ENCODE peak calls at places on chromosomes 16 and 17, in five cellular contexts. X, B, L, G and W are unnamed samples.

GRCh38 chr16:85661131-85662035 is 27.4 kb downstream of the GINS2 start:
- DNase-seq in G (peak; percentile 71), B (no peak), L (peak; percentile 21), X (no peak), W (no peak)

GRCh38 chr17:2075336-2076056 is 20.6 kb downstream of the HIC1 start:
- DNase-seq in G (peak; percentile 79), L (no peak), X (peak; percentile 37), B (no peak), W (no peak)

GRCh38 chr17:66309793-66310192 is 7.4 kb downstream of the PRKCA start:
- DNase-seq in X (no peak), G (no peak), L (no peak), B (no peak), W (no peak)

GRCh38 chr17:19904924-19905323 is 37.2 kb upstream of the ULK2 start:
- DNase-seq in G (peak; percentile 78), L (peak; percentile 74), B (no peak), X (no peak), W (no peak)

GRCh38 chr16:28187595-28188004 is 24.2 kb downstream of the XPO6 start:
- DNase-seq in G (no peak), X (no peak), L (no peak), B (no peak), W (no peak)

GRCh38 chr17:2070241-2071023 is 15.5 kb downstream of the HIC1 start:
- DNase-seq in L (peak; percentile 84), B (no peak), X (no peak), G (no peak), W (no peak)

GRCh38 chr17:49835472-49835871 is 12.4 kb downstream of the TAC4 start:
- DNase-seq in G (no peak), L (no peak), B (no peak), X (no peak), W (no peak)

GRCh38 chr17:80111702-80112470 is 10.5 kb downstream of the GAA start:
- DNase-seq in G (no peak), B (no peak), L (no peak), X (no peak), W (no peak)

GRCh38 chr17:76561332-76561731 is 21.5 kb downstream of the PRCD start:
- DNase-seq in X (no peak), L (no peak), G (no peak), B (no peak), W (no peak)

GRCh38 chr17:35286120-35286781 is 43.4 kb downstream of the SLFN5 start:
- DNase-seq in L (no peak), X (no peak), G (no peak), B (no peak), W (no peak)

GRCh38 chr17:62093188-62094155 is 28.4 kb upstream of the MED13 start:
- DNase-seq in B (no peak), X (peak; percentile 88), G (no peak), L (no peak), W (peak; percentile 18)

GRCh38 chr17:30476726-30477082 is 504 bp upstream of the GOSR1 start:
- DNase-seq in L (no peak), X (peak; percentile 2), B (no peak), G (no peak), W (no peak)

GRCh38 chr16:66548068-66548467 is 1.9 kb downstream of the TK2 start:
- DNase-seq in X (no peak), G (no peak), B (no peak), L (no peak), W (no peak)

GRCh38 chr16:26454102-26454501 is 612.6 kb upstream of the C16orf82 start:
- DNase-seq in L (no peak), G (no peak), X (no peak), B (no peak), W (no peak)

GRCh38 chr16:80006175-80006895 is 405.8 kb upstream of the MAF start:
- DNase-seq in B (no peak), G (no peak), X (peak; percentile 84), L (no peak), W (no peak)

GRCh38 chr16:25978227-25978626 is 286.5 kb downstream of the HS3ST4 start:
- DNase-seq in B (no peak), G (no peak), X (no peak), L (no peak), W (no peak)

GRCh38 chr17:67559381-67559966 is 158.3 kb upstream of the NOL11 start:
- DNase-seq in X (no peak), L (no peak), G (no peak), B (no peak), W (no peak)

GRCh38 chr16:77289331-77289809 is 90.2 kb downstream of the SYCE1L start:
- DNase-seq in L (no peak), G (no peak), B (no peak), X (peak; percentile 70), W (no peak)

GRCh38 chr17:64718058-64718457 is 56.0 kb upstream of the SMURF2 start:
- DNase-seq in X (no peak), G (no peak), L (no peak), B (no peak), W (no peak)

GRCh38 chr17:50584749-50585148 is 24.2 kb downstream of the CACNA1G start:
- DNase-seq in L (no peak), X (no peak), B (no peak), G (no peak), W (no peak)

GRCh38 chr17:2634361-2634960 is 41.0 kb downstream of the PAFAH1B1 start:
- DNase-seq in L (no peak), G (no peak), B (no peak), X (peak; percentile 25), W (no peak)

GRCh38 chr17:8151641-8152111 is 528 bp downstream of the PER1 start:
- DNase-seq in X (no peak), L (peak; percentile 76), B (no peak), G (peak; percentile 92), W (no peak)

GRCh38 chr17:39174907-39175694 is 9.1 kb upstream of the ARL5C start:
- DNase-seq in G (peak; percentile 92), X (peak; percentile 41), L (peak; percentile 60), B (peak; percentile 69), W (no peak)

GRCh38 chr16:75011634-75012307 is 12.9 kb downstream of the ZNRF1 start:
- DNase-seq in X (peak; percentile 88), L (no peak), G (no peak), B (no peak), W (peak; percentile 49)

GRCh38 chr16:23359092-23359760 is 57.1 kb downstream of the SCNN1B start:
- DNase-seq in L (no peak), G (peak; percentile 27), X (no peak), B (no peak), W (no peak)

GRCh38 chr16:24135624-24136296 is 120.4 kb upstream of the CACNG3 start:
- DNase-seq in L (no peak), B (no peak), G (no peak), X (no peak), W (no peak)

DNA sequence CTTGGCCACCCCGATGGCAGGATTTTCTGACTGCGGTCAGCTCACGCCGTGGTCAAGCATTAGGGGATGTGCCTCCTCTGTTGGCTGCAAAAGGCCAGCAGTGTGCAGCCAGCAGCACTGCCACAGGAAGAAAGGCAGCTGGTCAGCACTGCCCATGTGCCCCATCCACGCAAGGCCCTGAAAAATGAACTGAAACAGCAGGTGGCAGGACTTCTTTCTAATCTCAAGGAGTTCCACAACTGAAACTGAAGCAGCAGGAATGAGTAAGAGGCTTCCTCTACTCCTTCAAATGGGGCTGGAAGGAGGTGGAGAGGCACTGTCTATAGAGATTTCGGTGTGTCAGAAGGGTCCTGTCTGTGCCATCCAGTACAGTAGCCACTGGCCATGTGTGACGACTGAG is 3.2 kb downstream of the ZNF500 start:
- DNase-seq in B (no peak), L (no peak), X (no peak), G (no peak), W (no peak)
- TF ChIP-seq CTCF in B (no peak), L (no peak), X (no peak), G (no peak), W (no peak)

DNA sequence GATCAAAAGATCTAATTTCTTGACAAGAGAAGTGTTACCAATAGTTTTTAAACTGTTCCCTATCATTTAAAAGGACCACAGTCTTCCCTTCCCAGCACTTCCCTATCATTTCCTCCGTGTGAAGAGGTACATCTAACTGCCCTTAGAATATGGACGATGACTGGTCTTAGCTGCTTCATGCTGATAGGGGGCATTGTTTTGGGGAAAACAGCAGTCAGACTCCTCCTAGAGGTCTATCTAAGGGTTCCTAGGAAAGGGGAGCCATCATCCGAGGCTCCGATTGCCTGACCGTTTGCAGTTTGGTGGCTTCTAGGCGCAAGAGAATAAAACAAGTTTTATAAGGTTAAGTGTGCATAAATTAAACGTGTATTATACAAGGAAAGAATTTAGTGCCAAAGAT is 7.1 kb downstream of the FZD2 start:
- DNase-seq in L (no peak), G (no peak), B (no peak), X (no peak), W (no peak)
- TF ChIP-seq CTCF in L (no peak), G (no peak), B (no peak), X (peak; percentile 11), W (no peak)

GRCh38 chr16:15055141-15056053 is 477 bp downstream of the NTAN1 start:
- DNase-seq in L (no peak), G (peak; percentile 96), B (peak; percentile 51), X (no peak), W (no peak)

GRCh38 chr16:15051387-15051951 is 4.4 kb downstream of the NTAN1 start:
- DNase-seq in G (no peak), B (no peak), L (no peak), X (no peak), W (no peak)

GRCh38 chr16:15053904-15054303 is 2.0 kb downstream of the NTAN1 start:
- DNase-seq in G (no peak), X (no peak), B (no peak), L (no peak), W (no peak)

GRCh38 chr16:15052747-15053476 is 3.0 kb downstream of the NTAN1 start:
- DNase-seq in G (no peak), B (no peak), L (no peak), X (no peak), W (no peak)

GRCh38 chr16:15054357-15055140 is 1.3 kb downstream of the NTAN1 start:
- DNase-seq in B (no peak), L (no peak), X (no peak), G (no peak), W (no peak)
- TF ChIP-seq CTCF in B (no peak), L (no peak), X (no peak), G (no peak), W (no peak)

GRCh38 chr17:33561935-33562334 is 268.8 kb upstream of the ASIC2 start:
- DNase-seq in L (no peak), X (no peak), G (no peak), B (no peak), W (no peak)

GRCh38 chr17:33564146-33564545 is 271.1 kb upstream of the ASIC2 start:
- DNase-seq in B (no peak), L (no peak), X (no peak), G (no peak), W (no peak)

GRCh38 chr17:33560165-33560564 is 267.1 kb upstream of the ASIC2 start:
- DNase-seq in L (no peak), G (no peak), B (no peak), X (peak; percentile 88), W (no peak)

GRCh38 chr17:33560871-33561270 is 267.8 kb upstream of the ASIC2 start:
- DNase-seq in L (no peak), X (no peak), B (no peak), G (no peak), W (no peak)

DNA sequence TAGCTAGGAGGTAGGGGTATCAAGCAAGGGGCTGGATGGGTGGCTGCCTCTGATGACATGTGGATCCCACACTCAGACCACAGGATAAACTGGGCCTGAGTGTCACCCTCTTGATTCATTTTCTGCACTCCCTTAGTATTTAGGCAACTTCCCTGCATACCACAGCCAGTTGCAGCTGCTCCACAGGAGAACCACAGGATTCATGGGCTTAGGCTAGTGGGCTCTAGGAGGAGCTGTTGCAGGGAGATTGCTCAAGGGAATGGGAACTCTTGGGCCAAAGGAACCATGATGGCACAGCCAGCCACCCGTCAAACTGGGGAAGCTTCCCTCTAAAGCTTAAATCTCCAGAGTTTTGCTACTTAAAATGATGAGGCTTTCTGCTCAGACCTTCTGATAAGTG is 269.7 kb upstream of the ASIC2 start:
- DNase-seq in L (no peak), X (no peak), B (no peak), G (no peak), W (no peak)
- TF ChIP-seq CTCF in L (no peak), X (no peak), B (no peak), G (no peak), W (no peak)